ENCODE peak calls at places on chromosome 15, in six cellular contexts. U is sigmoid colon, J is amygdala, F is AG04450, Y is H9, M is fibroblast of the aortic adventitia. C is an unnamed sample.

GRCh38 chr15:65528461-65529060 is 1.7 kb upstream of the HACD3 start:
- DNase-seq in M (no peak), J (no peak), F (no peak), Y (no peak), U (no peak), C (no peak)

GRCh38 chr15:44670087-44670945 is 6.9 kb upstream of the SPG11 start:
- DNase-seq in Y (no peak), J (no peak), F (no peak), M (no peak), U (no peak), C (no peak)

GRCh38 chr15:96273317-96274086 is 57.0 kb upstream of the NR2F2 start:
- DNase-seq in M (peak), F (peak), Y (no peak), J (no peak), U (no peak), C (no peak)

GRCh38 chr15:20340931-20341661 is 200.5 kb downstream of the GOLGA6L6 start:
- DNase-seq in F (no peak), M (no peak), Y (peak), J (no peak), U (peak), C (peak)

GRCh38 chr15:51191072-51191665 is 96.5 kb upstream of the TNFAIP8L3 start:
- DNase-seq in M (no peak), Y (no peak), F (no peak), U (no peak), J (no peak), C (no peak)

GRCh38 chr15:95557226-95558046 is 773.1 kb upstream of the NR2F2 start:
- DNase-seq in F (peak), J (no peak), U (no peak), Y (no peak), M (peak), C (no peak)

GRCh38 chr15:25544076-25544475 is 105.3 kb upstream of the UBE3A start:
- DNase-seq in U (no peak), M (no peak), Y (no peak), F (no peak), J (no peak), C (no peak)

GRCh38 chr15:40430271-40430805 is 10.4 kb upstream of the BAHD1 start:
- DNase-seq in M (peak), J (no peak), U (no peak), F (no peak), Y (peak), C (no peak)

GRCh38 chr15:81029416-81030367 is 29.0 kb downstream of the TLNRD1 start:
- DNase-seq in F (no peak), M (peak), Y (no peak), U (no peak), J (no peak), C (no peak)

GRCh38 chr15:69593488-69593887 is 140.9 kb downstream of the RPLP1 start:
- DNase-seq in M (no peak), F (no peak), U (no peak), Y (no peak), J (no peak), C (no peak)

GRCh38 chr15:24961967-24962366 is 7.2 kb downstream of the SNRPN start:
- DNase-seq in M (no peak), F (no peak), Y (no peak), U (no peak), J (no peak), C (no peak)

GRCh38 chr15:25136119-25136518 is 181.3 kb downstream of the SNRPN start:
- DNase-seq in Y (no peak), M (peak), J (no peak), F (no peak), U (no peak), C (no peak)

GRCh38 chr15:43441316-43441715 is 51.6 kb downstream of the TP53BP1 start:
- DNase-seq in M (peak), Y (no peak), J (no peak), U (no peak), F (no peak), C (no peak)

GRCh38 chr15:93942140-93942808 is 289.1 kb upstream of the MCTP2 start:
- DNase-seq in J (no peak), U (no peak), Y (no peak), M (no peak), F (no peak), C (no peak)

GRCh38 chr15:69290346-69291164 is 8.2 kb upstream of the PAQR5 start:
- DNase-seq in Y (no peak), F (no peak), U (no peak), M (peak), J (no peak), C (no peak)

GRCh38 chr15:87570186-87570585 is 686.4 kb downstream of the NTRK3 start:
- DNase-seq in U (no peak), J (no peak), Y (no peak), M (peak), F (no peak), C (no peak)

GRCh38 chr15:55990516-55990915 is 2.9 kb downstream of the NEDD4 start:
- DNase-seq in M (no peak), F (no peak), Y (no peak), J (no peak), U (no peak), C (no peak)

GRCh38 chr15:82737975-82738374 is 28.3 kb upstream of the AP3B2 start:
- DNase-seq in F (no peak), Y (no peak), J (no peak), U (no peak), M (no peak), C (no peak)

GRCh38 chr15:42141795-42142667 is 14.4 kb downstream of the PLA2G4F start:
- DNase-seq in J (no peak), M (no peak), Y (peak), U (peak), F (no peak), C (peak)

GRCh38 chr15:43544266-43544665 is 26.9 kb downstream of the MAP1A start:
- DNase-seq in F (no peak), Y (no peak), J (no peak), M (no peak), U (no peak), C (no peak)

GRCh38 chr15:79243723-79244122 is 38.8 kb upstream of the ANKRD34C start:
- DNase-seq in F (no peak), U (no peak), J (no peak), M (no peak), Y (no peak), C (no peak)

GRCh38 chr15:70605606-70606410 is 157.6 kb downstream of the UACA start:
- DNase-seq in Y (no peak), U (peak), F (peak), J (peak), M (peak), C (no peak)

GRCh38 chr15:52806284-52806655 is 16.1 kb upstream of the ONECUT1 start:
- DNase-seq in F (no peak), J (no peak), U (no peak), M (no peak), Y (no peak), C (no peak)

GRCh38 chr15:34732430-34732829 is 22.4 kb downstream of the GJD2 start:
- DNase-seq in Y (no peak), J (no peak), F (no peak), M (no peak), U (no peak), C (no peak)